ENCODE peak calls at places on chromosomes 2 and 18, in four cellular contexts. T is GM12891, X is K562, N is GM12878. I is an unnamed sample.

GRCh38 chr2:128734521-128735295 is 416.0 kb upstream of the HS6ST1 start:
- DNase-seq in X (no peak), N (no peak), T (no peak), I (peak)

GRCh38 chr2:207037813-207038212 is 98.5 kb downstream of the CPO start:
- DNase-seq in T (no peak), N (no peak), X (no peak), I (no peak)

GRCh38 chr2:231199219-231199618 is 788 bp downstream of the ARMC9 start:
- DNase-seq in X (no peak), N (no peak), T (no peak), I (no peak)

GRCh38 chr2:109373791-109374547 is 239.8 kb downstream of the SEPTIN10 start:
- DNase-seq in T (no peak), X (no peak), N (no peak), I (no peak)

GRCh38 chr2:235264121-235264493 is 229.7 kb upstream of the AGAP1 start:
- DNase-seq in T (no peak), X (no peak), N (no peak), I (no peak)

GRCh38 chr2:178244812-178245211 is 50.5 kb downstream of the OSBPL6 start:
- DNase-seq in X (no peak), T (no peak), N (no peak), I (no peak)

GRCh38 chr18:2302012-2302411 is 269.3 kb downstream of the METTL4 start:
- DNase-seq in N (no peak), X (no peak), T (no peak), I (no peak)

GRCh38 chr2:443211-443610 is 155.3 kb upstream of the ALKAL2 start:
- DNase-seq in T (no peak), N (no peak), X (no peak), I (no peak)

GRCh38 chr2:230842473-230842872 is 22.3 kb upstream of the ITM2C start:
- DNase-seq in N (no peak), X (no peak), T (no peak), I (no peak)

GRCh38 chr2:144518744-144519596 is 949 bp downstream of the ZEB2 start:
- DNase-seq in T (no peak), N (peak), X (peak), I (no peak)

GRCh38 chr2:2664989-2665833 is 334.1 kb upstream of the MYT1L start:
- DNase-seq in T (no peak), N (no peak), X (peak), I (no peak)

GRCh38 chr2:15730545-15731212 is 139.0 kb downstream of the DDX1 start:
- DNase-seq in X (peak), N (peak), T (no peak), I (peak)

GRCh38 chr18:24022141-24022540 is 7.6 kb downstream of the TTC39C start:
- DNase-seq in T (no peak), X (no peak), N (no peak), I (no peak)

GRCh38 chr18:23578891-23579653 is 7.2 kb downstream of the NPC1 start:
- DNase-seq in N (no peak), X (no peak), T (no peak), I (peak)

GRCh38 chr18:80198994-80199748 is 48.1 kb downstream of the PARD6G start:
- DNase-seq in X (no peak), N (no peak), T (no peak), I (no peak)

GRCh38 chr2:176147215-176147789 is 4.0 kb upstream of the HOXD4 start:
- DNase-seq in T (no peak), X (no peak), N (no peak), I (no peak)

GRCh38 chr2:145960479-145961163 is 1440.7 kb upstream of the ZEB2 start:
- DNase-seq in X (no peak), N (no peak), T (no peak), I (no peak)

GRCh38 chr2:105961599-105962146 is 217.0 kb downstream of the NCK2 start:
- DNase-seq in N (no peak), T (no peak), X (no peak), I (no peak)

GRCh38 chr2:44686561-44686960 is 254.9 kb upstream of the SIX3 start:
- DNase-seq in N (no peak), T (no peak), X (no peak), I (no peak)

GRCh38 chr2:219737270-219737691 is 109.9 kb downstream of the SLC4A3 start:
- DNase-seq in X (no peak), T (no peak), N (no peak), I (no peak)

GRCh38 chr2:105600949-105601708 is 143.6 kb upstream of the NCK2 start:
- DNase-seq in T (no peak), N (no peak), X (peak), I (no peak)

GRCh38 chr2:218186355-218186766 is 19.6 kb upstream of the CXCR1 start:
- DNase-seq in T (peak), X (peak), N (peak), I (peak)

GRCh38 chr18:22550366-22550765 is 132.7 kb upstream of the CTAGE1 start:
- DNase-seq in N (no peak), T (no peak), X (no peak), I (no peak)

GRCh38 chr2:2873450-2873811 is 504.2 kb downstream of the EIPR1 start:
- DNase-seq in N (no peak), X (no peak), T (no peak), I (no peak)

GRCh38 chr2:2845796-2846315 is 514.8 kb upstream of the MYT1L start:
- DNase-seq in N (no peak), X (no peak), T (no peak), I (no peak)

GRCh38 chr2:159010963-159011362 is 42.5 kb downstream of the TANC1 start:
- DNase-seq in N (no peak), X (no peak), T (no peak), I (no peak)

GRCh38 chr2:64695656-64696310 is 42.1 kb upstream of the SERTAD2 start:
- DNase-seq in N (no peak), T (no peak), X (no peak), I (no peak)

DNA sequence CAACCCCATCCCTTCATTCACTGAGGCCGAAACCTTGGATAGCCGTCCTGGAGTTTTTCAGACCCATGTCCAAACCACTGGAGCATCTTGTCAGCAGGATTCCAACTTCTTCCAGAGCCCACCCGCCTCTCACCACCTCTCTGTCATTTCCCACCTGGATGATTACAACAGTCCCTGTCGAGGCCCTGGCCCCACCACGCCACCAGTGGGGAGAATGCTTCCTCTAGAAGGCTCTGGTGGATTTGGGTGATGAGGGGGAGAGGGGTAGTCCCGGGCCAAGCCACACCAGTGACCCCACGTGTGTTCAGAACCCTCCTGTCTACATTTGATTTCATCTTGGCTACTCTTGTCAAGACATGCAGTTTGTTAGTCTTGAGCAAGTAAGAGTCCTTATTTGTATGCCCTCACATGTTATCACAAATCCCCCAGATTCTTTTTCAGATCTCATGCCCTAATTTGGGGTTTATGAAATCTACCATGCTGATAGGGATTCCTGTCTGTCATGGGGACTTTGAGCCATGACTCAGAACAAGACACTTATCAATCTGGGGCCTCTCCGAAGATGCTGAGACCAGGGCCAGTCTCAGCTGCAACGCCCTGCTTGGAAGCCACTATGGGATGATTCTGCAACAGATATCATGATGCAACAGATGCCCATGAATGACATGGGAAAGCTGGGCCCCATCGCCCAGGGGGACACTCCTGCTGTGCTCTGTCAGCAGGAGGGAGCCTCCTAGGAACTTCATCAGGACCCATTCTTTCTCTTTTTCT is 186.1 kb downstream of the ZFP36L2 start:
- DNase-seq in X (peak), N (no peak), T (no peak), I (no peak)
- TF ChIP-seq POLR2AphosphoS5 in X (no peak), N (no peak), T (no peak), I (no peak)

DNA sequence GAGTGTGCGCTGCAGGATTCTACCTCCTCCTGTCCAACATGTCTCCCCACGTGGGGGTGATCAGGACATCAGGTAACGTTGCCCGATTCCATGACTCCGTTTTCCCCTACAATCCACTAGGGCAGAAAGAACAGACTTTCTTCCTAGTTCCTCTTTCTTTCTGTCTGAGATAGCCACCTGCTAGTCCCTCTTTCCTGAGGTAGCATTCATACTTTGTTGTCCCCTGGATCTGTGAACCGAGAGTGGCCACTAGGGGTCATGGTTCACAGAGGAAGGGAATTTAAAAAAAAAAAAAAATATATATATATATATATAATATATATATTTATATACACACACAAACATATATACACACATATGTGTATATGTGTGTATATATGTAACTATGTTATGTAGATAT is 210.0 kb upstream of the ZNF521 start:
- DNase-seq in T (peak), X (peak), N (no peak), I (peak)
- TF ChIP-seq SPI1 in T (peak), X (peak), N (peak), I (peak)

GRCh38 chr2:132757002-132757598 is 87.1 kb upstream of the LYPD1 start:
- DNase-seq in T (no peak), N (no peak), X (no peak), I (no peak)
- TF ChIP-seq POLR2AphosphoS5 in T (no peak), N (no peak), X (no peak), I (no peak)

GRCh38 chr2:239946570-239947311 is 78.4 kb downstream of the NDUFA10 start:
- DNase-seq in X (no peak), N (no peak), T (no peak), I (no peak)

GRCh38 chr2:239947361-239948045 is 77.6 kb downstream of the NDUFA10 start:
- DNase-seq in X (no peak), N (no peak), T (no peak), I (no peak)

GRCh38 chr2:239949537-239949936 is 75.6 kb downstream of the NDUFA10 start:
- DNase-seq in T (no peak), X (no peak), N (no peak), I (no peak)

GRCh38 chr2:239949079-239949478 is 76.1 kb downstream of the NDUFA10 start:
- DNase-seq in X (no peak), T (no peak), N (no peak), I (no peak)

GRCh38 chr2:239948100-239948881 is 76.9 kb downstream of the NDUFA10 start:
- DNase-seq in T (no peak), N (no peak), X (no peak), I (no peak)
- TF ChIP-seq SPI1 in T (no peak), N (no peak), X (no peak), I (no peak)

GRCh38 chr2:62287335-62287734 is 91.4 kb downstream of the B3GNT2 start:
- DNase-seq in X (no peak), T (no peak), N (no peak), I (no peak)

GRCh38 chr2:62284980-62285379 is 89.1 kb downstream of the B3GNT2 start:
- DNase-seq in X (no peak), T (no peak), N (no peak), I (no peak)

GRCh38 chr2:62286089-62286785 is 90.3 kb downstream of the B3GNT2 start:
- DNase-seq in T (no peak), N (no peak), X (no peak), I (no peak)

GRCh38 chr2:62291052-62291451 is 95.1 kb downstream of the B3GNT2 start:
- DNase-seq in T (no peak), X (no peak), N (no peak), I (no peak)

GRCh38 chr2:62287895-62288589 is 92.1 kb downstream of the B3GNT2 start:
- DNase-seq in T (no peak), N (peak), X (peak), I (peak)
- TF ChIP-seq POLR2AphosphoS5 in T (no peak), N (no peak), X (no peak), I (peak)

GRCh38 chr2:173568054-173568453 is 213.4 kb downstream of the CDCA7 start:
- DNase-seq in T (no peak), N (no peak), X (peak), I (peak)
- TF ChIP-seq SPI1 in T (no peak), N (no peak), X (no peak), I (no peak)

GRCh38 chr2:199219551-199219950 is 238.2 kb downstream of the SATB2 start:
- DNase-seq in T (no peak), X (no peak), N (no peak), I (no peak)

DNA sequence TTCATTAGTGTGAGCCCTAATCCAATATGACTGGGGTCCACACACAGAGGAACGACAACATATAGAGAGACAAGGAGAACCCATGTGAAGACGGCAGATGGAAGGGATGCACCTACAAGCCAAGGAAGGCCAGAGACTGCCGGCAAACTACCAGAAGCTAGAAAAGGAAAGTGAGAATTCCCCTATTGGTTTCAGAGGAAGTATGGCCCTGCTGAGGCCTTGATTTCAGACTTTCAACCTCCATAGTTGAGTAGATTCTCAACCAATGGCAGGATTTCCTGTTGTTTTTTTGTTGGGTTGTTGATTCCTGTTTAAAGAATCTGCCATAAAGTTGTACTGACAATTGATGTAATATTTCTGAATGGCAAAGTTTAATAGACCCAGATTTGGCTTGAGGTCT is 241.5 kb downstream of the SATB2 start:
- DNase-seq in N (no peak), T (no peak), X (no peak), I (no peak)
- TF ChIP-seq POLR2AphosphoS5 in N (no peak), T (no peak), X (no peak), I (no peak)

GRCh38 chr2:58107803-58108710 is 61.5 kb downstream of the VRK2 start:
- DNase-seq in T (no peak), X (no peak), N (no peak), I (peak)
- TF ChIP-seq SPI1 in T (no peak), X (no peak), N (no peak), I (no peak)

GRCh38 chr18:74689251-74689650 is 91.6 kb downstream of the ZNF407 start:
- DNase-seq in T (no peak), X (no peak), N (no peak), I (no peak)
- TF ChIP-seq POLR2AphosphoS5 in T (no peak), X (no peak), N (no peak), I (no peak)

GRCh38 chr2:33476793-33477190 is 343 bp downstream of the RASGRP3 start:
- DNase-seq in T (no peak), X (no peak), N (no peak), I (no peak)
- TF ChIP-seq SPI1 in T (no peak), X (no peak), N (no peak), I (no peak)